ENCODE peak calls at places on chromosomes 4 and X, in six cellular contexts. S, X, N, G, I and M are unnamed samples.
A peak's percentile ranks its signal among the peaks of the same experiment; 100 is the strongest.

GRCh38 chr4:118086334-118086733 is 52.0 kb downstream of the NDST3 start:
- DNase-seq in S (peak; percentile 46), X (peak; percentile 88), N (no peak), G (no peak), I (no peak), M (no peak)

GRCh38 chr4:156390599-156391296 is 437.1 kb upstream of the CTSO start:
- DNase-seq in S (no peak), X (no peak), N (no peak), G (no peak), I (no peak), M (no peak)

GRCh38 chr4:2370597-2371320 is 47.7 kb downstream of the ZFYVE28 start:
- DNase-seq in S (no peak), X (no peak), N (no peak), G (no peak), I (no peak), M (no peak)

GRCh38 chrX:28586891-28587635 is at the start of gene IL1RAPL1:
- DNase-seq in S (no peak), X (peak; percentile 78), N (no peak), G (no peak), I (no peak), M (no peak)

GRCh38 chrX:11100281-11101035 is 10.7 kb upstream of the HCCS start:
- DNase-seq in S (peak; percentile 60), X (peak; percentile 63), N (no peak), G (no peak), I (no peak), M (peak; percentile 1)

GRCh38 chrX:29662101-29662500 is 553.3 kb upstream of the MAGEB2 start:
- DNase-seq in S (no peak), X (peak; percentile 83), N (no peak), G (no peak), I (no peak), M (no peak)

GRCh38 chr4:8505229-8505628 is 64.7 kb downstream of the TRMT44 start:
- DNase-seq in S (no peak), X (no peak), N (no peak), G (no peak), I (no peak), M (no peak)

GRCh38 chr4:3689006-3689405 is 77.2 kb upstream of the ADRA2C start:
- DNase-seq in S (no peak), X (no peak), N (no peak), G (no peak), I (no peak), M (no peak)

GRCh38 chrX:84248226-84248625 is 60.2 kb upstream of the RPS6KA6 start:
- DNase-seq in S (no peak), X (no peak), N (no peak), G (no peak), I (no peak), M (no peak)

GRCh38 chr4:181688416-181688815 is 554.8 kb upstream of the TENM3 start:
- DNase-seq in S (peak; percentile 20), X (no peak), N (no peak), G (no peak), I (no peak), M (no peak)

DNA sequence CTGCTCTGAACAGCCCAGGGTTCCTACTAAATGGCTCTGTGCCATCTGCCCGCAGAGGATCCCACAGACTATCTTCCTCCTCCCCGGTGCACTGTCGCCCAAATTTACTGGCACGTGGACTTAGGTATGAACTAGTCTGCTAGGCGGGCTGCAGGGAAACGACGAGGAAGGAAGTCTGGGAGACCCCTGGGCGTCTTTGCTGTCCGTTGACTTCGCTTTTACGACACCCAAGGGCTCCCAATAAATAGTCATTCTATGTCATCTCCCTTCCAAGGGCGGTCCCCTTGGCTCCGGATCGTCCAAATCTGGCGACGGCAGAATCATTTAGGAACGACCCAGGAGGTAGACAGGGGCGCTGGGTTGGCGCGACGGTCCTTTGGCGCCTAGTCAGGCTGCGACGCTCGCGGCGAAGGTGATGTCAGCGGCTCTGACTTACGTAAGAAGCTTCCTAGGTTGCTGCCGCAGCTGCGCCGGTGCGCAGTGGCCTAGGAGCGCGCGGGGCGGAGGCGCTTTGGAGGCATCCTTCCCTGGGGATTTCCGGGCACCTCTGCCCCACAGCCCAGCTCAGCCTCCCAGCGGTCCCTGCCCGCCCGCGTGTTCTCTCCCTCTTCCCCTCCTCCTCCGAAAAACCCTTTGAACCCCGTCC is 2.2 kb downstream of the NHS start:
- DNase-seq in S (peak; percentile 60), X (peak; percentile 1), N (no peak), G (no peak), I (no peak), M (no peak)
- H3K27ac ChIP-seq in S (no peak overlapping the region), X (no peak overlapping the region), N (no peak overlapping the region), G (no peak overlapping the region), I (no peak overlapping the region), M (no peak overlapping the region)

GRCh38 chr4:128428397-128428796 is 140.8 kb upstream of the PGRMC2 start:
- DNase-seq in S (no peak), X (no peak), N (no peak), G (no peak), I (no peak), M (no peak)
- H3K27ac ChIP-seq in S (no peak overlapping the region), X (no peak overlapping the region), N (no peak overlapping the region), G (no peak overlapping the region), I (no peak overlapping the region), M (no peak overlapping the region)

GRCh38 chr4:147984065-147984777 is 252.3 kb downstream of the ARHGAP10 start:
- DNase-seq in S (peak; percentile 88), X (peak; percentile 63), N (no peak), G (peak; percentile 3), I (peak; percentile 45), M (no peak)

GRCh38 chr4:147981305-147981704 is 249.4 kb downstream of the ARHGAP10 start:
- DNase-seq in S (no peak), X (no peak), N (no peak), G (no peak), I (no peak), M (no peak)

GRCh38 chr4:147987252-147987651 is 255.4 kb downstream of the ARHGAP10 start:
- DNase-seq in S (no peak), X (no peak), N (no peak), G (no peak), I (no peak), M (no peak)

GRCh38 chr4:147985376-147985775 is 253.5 kb downstream of the ARHGAP10 start:
- DNase-seq in S (no peak), X (no peak), N (no peak), G (no peak), I (no peak), M (no peak)

GRCh38 chr4:147984778-147985138 is 252.9 kb downstream of the ARHGAP10 start:
- DNase-seq in S (no peak), X (no peak), N (no peak), G (no peak), I (no peak), M (no peak)
- H3K27ac ChIP-seq in S (no peak overlapping the region), X (no peak overlapping the region), N (no peak overlapping the region), G (no peak overlapping the region), I (no peak overlapping the region), M (no peak overlapping the region)

GRCh38 chrX:35665311-35665710 is 132.8 kb upstream of the MAGEB16 start:
- DNase-seq in S (no peak), X (no peak), N (no peak), G (no peak), I (no peak), M (no peak)
- H3K27ac ChIP-seq in S (peak overlapping the region; percentile 59), X (no peak overlapping the region), N (no peak overlapping the region), G (no peak overlapping the region), I (no peak overlapping the region), M (no peak overlapping the region)

DNA sequence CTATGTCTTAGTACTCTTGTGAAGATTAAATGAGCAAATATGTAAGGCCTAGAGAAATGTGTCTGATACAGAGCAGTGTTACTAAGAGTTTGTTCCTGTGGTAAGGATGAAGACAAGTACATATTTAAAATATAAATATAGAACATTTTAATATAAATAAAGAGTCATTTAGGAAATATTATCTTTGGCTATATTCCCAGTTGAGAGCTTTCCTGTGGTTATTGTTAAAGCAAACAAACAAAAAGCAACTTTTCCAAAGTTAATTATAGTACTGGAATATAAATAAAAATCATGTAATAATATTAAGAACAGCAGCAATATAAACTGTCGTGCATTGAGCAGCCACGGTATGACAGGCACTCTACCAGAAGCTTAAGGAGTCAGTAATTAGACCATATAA is 472.5 kb downstream of the INPP4B start:
- DNase-seq in S (no peak), X (peak; percentile 60), N (no peak), G (no peak), I (no peak), M (no peak)
- H3K27ac ChIP-seq in S (no peak overlapping the region), X (no peak overlapping the region), N (no peak overlapping the region), G (no peak overlapping the region), I (no peak overlapping the region), M (no peak overlapping the region)